ENCODE peak calls at places on chromosomes 13 and 19, in eight cellular contexts. One of them, this sample, is unnamed.
A peak's percentile ranks its signal among the peaks of the same experiment; 100 is the strongest.

GRCh38 chr13:21671793-21672680 is 1.2 kb downstream of the FGF9 start:
- DNase-seq in gastrocnemius medialis: no peak
- DNase-seq in BE2C: no peak
- DNase-seq in right lobe of liver: no peak
- DNase-seq in ovary: no peak
- DNase-seq in CD4-positive, alpha-beta memory T cell: peak; percentile 4
- DNase-seq in transverse colon: no peak
- DNase-seq in naive thymus-derived CD4-positive, alpha-beta T cell: no peak
- DNase-seq in this sample: no peak

GRCh38 chr13:30752201-30752797 is 17.0 kb downstream of the ALOX5AP start:
- DNase-seq in gastrocnemius medialis: peak; percentile 74
- DNase-seq in BE2C: no peak
- DNase-seq in right lobe of liver: no peak
- DNase-seq in ovary: no peak
- DNase-seq in CD4-positive, alpha-beta memory T cell: no peak
- DNase-seq in transverse colon: no peak
- DNase-seq in naive thymus-derived CD4-positive, alpha-beta T cell: no peak
- DNase-seq in this sample: peak; percentile 55

GRCh38 chr19:6073858-6074708 is 36.2 kb downstream of the RFX2 start:
- DNase-seq in gastrocnemius medialis: no peak
- DNase-seq in BE2C: no peak
- DNase-seq in right lobe of liver: no peak
- DNase-seq in ovary: no peak
- DNase-seq in CD4-positive, alpha-beta memory T cell: no peak
- DNase-seq in transverse colon: no peak
- DNase-seq in naive thymus-derived CD4-positive, alpha-beta T cell: no peak
- DNase-seq in this sample: no peak

GRCh38 chr19:39411832-39412099 is 703 bp upstream of the PLEKHG2 start:
- DNase-seq in gastrocnemius medialis: peak; percentile 95
- DNase-seq in BE2C: peak; percentile 91
- DNase-seq in right lobe of liver: peak; percentile 88
- DNase-seq in ovary: peak; percentile 82
- DNase-seq in CD4-positive, alpha-beta memory T cell: peak; percentile 93
- DNase-seq in transverse colon: peak; percentile 96
- DNase-seq in naive thymus-derived CD4-positive, alpha-beta T cell: peak; percentile 85
- DNase-seq in this sample: peak; percentile 97

GRCh38 chr13:31945202-31945978 is 86.2 kb upstream of the FRY start:
- DNase-seq in gastrocnemius medialis: peak; percentile 77
- DNase-seq in BE2C: peak; percentile 77
- DNase-seq in right lobe of liver: peak; percentile 57
- DNase-seq in ovary: no peak
- DNase-seq in CD4-positive, alpha-beta memory T cell: no peak
- DNase-seq in transverse colon: peak; percentile 27
- DNase-seq in naive thymus-derived CD4-positive, alpha-beta T cell: no peak
- DNase-seq in this sample: peak; percentile 79

GRCh38 chr19:13790354-13790753 is 4.9 kb upstream of the ZSWIM4 start:
- DNase-seq in gastrocnemius medialis: no peak
- DNase-seq in BE2C: no peak
- DNase-seq in right lobe of liver: no peak
- DNase-seq in ovary: no peak
- DNase-seq in CD4-positive, alpha-beta memory T cell: peak; percentile 43
- DNase-seq in transverse colon: no peak
- DNase-seq in naive thymus-derived CD4-positive, alpha-beta T cell: no peak
- DNase-seq in this sample: no peak

GRCh38 chr13:110388141-110388943 is 81.3 kb downstream of the COL4A2 start:
- DNase-seq in gastrocnemius medialis: peak; percentile 37
- DNase-seq in BE2C: peak; percentile 29
- DNase-seq in right lobe of liver: no peak
- DNase-seq in ovary: no peak
- DNase-seq in CD4-positive, alpha-beta memory T cell: no peak
- DNase-seq in transverse colon: peak; percentile 52
- DNase-seq in naive thymus-derived CD4-positive, alpha-beta T cell: no peak
- DNase-seq in this sample: peak; percentile 92

GRCh38 chr13:26716984-26717383 is 43.6 kb downstream of the GPR12 start:
- DNase-seq in gastrocnemius medialis: no peak
- DNase-seq in BE2C: no peak
- DNase-seq in right lobe of liver: no peak
- DNase-seq in ovary: no peak
- DNase-seq in CD4-positive, alpha-beta memory T cell: no peak
- DNase-seq in transverse colon: no peak
- DNase-seq in naive thymus-derived CD4-positive, alpha-beta T cell: no peak
- DNase-seq in this sample: no peak

GRCh38 chr13:60226507-60226906 is 62.8 kb upstream of the DIAPH3 start:
- DNase-seq in gastrocnemius medialis: no peak
- DNase-seq in BE2C: peak; percentile 70
- DNase-seq in right lobe of liver: no peak
- DNase-seq in ovary: no peak
- DNase-seq in CD4-positive, alpha-beta memory T cell: no peak
- DNase-seq in transverse colon: peak; percentile 13
- DNase-seq in naive thymus-derived CD4-positive, alpha-beta T cell: no peak
- DNase-seq in this sample: no peak

GRCh38 chr13:21846605-21847004 is 175.7 kb downstream of the FGF9 start:
- DNase-seq in gastrocnemius medialis: no peak
- DNase-seq in BE2C: no peak
- DNase-seq in right lobe of liver: no peak
- DNase-seq in ovary: no peak
- DNase-seq in CD4-positive, alpha-beta memory T cell: no peak
- DNase-seq in transverse colon: no peak
- DNase-seq in naive thymus-derived CD4-positive, alpha-beta T cell: no peak
- DNase-seq in this sample: no peak

GRCh38 chr19:30792561-30793505 is 420.6 kb downstream of the ZNF536 start:
- DNase-seq in gastrocnemius medialis: no peak
- DNase-seq in BE2C: no peak
- DNase-seq in right lobe of liver: no peak
- DNase-seq in ovary: no peak
- DNase-seq in CD4-positive, alpha-beta memory T cell: no peak
- DNase-seq in transverse colon: no peak
- DNase-seq in naive thymus-derived CD4-positive, alpha-beta T cell: no peak
- DNase-seq in this sample: no peak

GRCh38 chr13:19890030-19890429 is 26.6 kb upstream of the ZMYM5 start:
- DNase-seq in gastrocnemius medialis: no peak
- DNase-seq in BE2C: no peak
- DNase-seq in right lobe of liver: no peak
- DNase-seq in ovary: no peak
- DNase-seq in CD4-positive, alpha-beta memory T cell: no peak
- DNase-seq in transverse colon: no peak
- DNase-seq in naive thymus-derived CD4-positive, alpha-beta T cell: no peak
- DNase-seq in this sample: no peak

GRCh38 chr19:35041548-35042055 is at the start of gene HPN:
- DNase-seq in gastrocnemius medialis: peak; percentile 56
- DNase-seq in BE2C: no peak
- DNase-seq in right lobe of liver: peak; percentile 95
- DNase-seq in ovary: no peak
- DNase-seq in CD4-positive, alpha-beta memory T cell: no peak
- DNase-seq in transverse colon: no peak
- DNase-seq in naive thymus-derived CD4-positive, alpha-beta T cell: no peak
- DNase-seq in this sample: no peak

GRCh38 chr13:95716231-95716630 is 39.3 kb downstream of the DNAJC3 start:
- DNase-seq in gastrocnemius medialis: no peak
- DNase-seq in BE2C: no peak
- DNase-seq in right lobe of liver: no peak
- DNase-seq in ovary: no peak
- DNase-seq in CD4-positive, alpha-beta memory T cell: no peak
- DNase-seq in transverse colon: no peak
- DNase-seq in naive thymus-derived CD4-positive, alpha-beta T cell: no peak
- DNase-seq in this sample: no peak

GRCh38 chr19:13557756-13558398 is 51.6 kb upstream of the CACNA1A start:
- DNase-seq in gastrocnemius medialis: no peak
- DNase-seq in BE2C: no peak
- DNase-seq in right lobe of liver: no peak
- DNase-seq in ovary: no peak
- DNase-seq in CD4-positive, alpha-beta memory T cell: peak; percentile 8
- DNase-seq in transverse colon: peak; percentile 13
- DNase-seq in naive thymus-derived CD4-positive, alpha-beta T cell: no peak
- DNase-seq in this sample: no peak

GRCh38 chr13:57631607-57632275 is at the start of gene PCDH17:
- DNase-seq in gastrocnemius medialis: no peak
- DNase-seq in BE2C: peak; percentile 75
- DNase-seq in right lobe of liver: no peak
- DNase-seq in ovary: no peak
- DNase-seq in CD4-positive, alpha-beta memory T cell: no peak
- DNase-seq in transverse colon: peak; percentile 7
- DNase-seq in naive thymus-derived CD4-positive, alpha-beta T cell: no peak
- DNase-seq in this sample: peak; percentile 70

GRCh38 chr13:92573467-92574057 is 653.0 kb upstream of the GPC6 start:
- DNase-seq in gastrocnemius medialis: no peak
- DNase-seq in BE2C: peak; percentile 50
- DNase-seq in right lobe of liver: no peak
- DNase-seq in ovary: no peak
- DNase-seq in CD4-positive, alpha-beta memory T cell: no peak
- DNase-seq in transverse colon: no peak
- DNase-seq in naive thymus-derived CD4-positive, alpha-beta T cell: no peak
- DNase-seq in this sample: no peak

GRCh38 chr13:35722438-35723060 is 246.1 kb upstream of the MAB21L1 start:
- DNase-seq in gastrocnemius medialis: no peak
- DNase-seq in BE2C: no peak
- DNase-seq in right lobe of liver: no peak
- DNase-seq in ovary: no peak
- DNase-seq in CD4-positive, alpha-beta memory T cell: no peak
- DNase-seq in transverse colon: no peak
- DNase-seq in naive thymus-derived CD4-positive, alpha-beta T cell: no peak
- DNase-seq in this sample: no peak

GRCh38 chr19:46727757-46728156 is 10.8 kb upstream of the PRKD2 start:
- DNase-seq in gastrocnemius medialis: no peak
- DNase-seq in BE2C: no peak
- DNase-seq in right lobe of liver: no peak
- DNase-seq in ovary: no peak
- DNase-seq in CD4-positive, alpha-beta memory T cell: no peak
- DNase-seq in transverse colon: no peak
- DNase-seq in naive thymus-derived CD4-positive, alpha-beta T cell: no peak
- DNase-seq in this sample: no peak

GRCh38 chr13:113086031-113086750 is 19.4 kb upstream of the F7 start:
- DNase-seq in gastrocnemius medialis: no peak
- DNase-seq in BE2C: no peak
- DNase-seq in right lobe of liver: no peak
- DNase-seq in ovary: no peak
- DNase-seq in CD4-positive, alpha-beta memory T cell: no peak
- DNase-seq in transverse colon: no peak
- DNase-seq in naive thymus-derived CD4-positive, alpha-beta T cell: no peak
- DNase-seq in this sample: peak; percentile 68

GRCh38 chr13:42107006-42107405 is 58.6 kb downstream of the DGKH start:
- DNase-seq in gastrocnemius medialis: no peak
- DNase-seq in BE2C: no peak
- DNase-seq in right lobe of liver: no peak
- DNase-seq in ovary: no peak
- DNase-seq in CD4-positive, alpha-beta memory T cell: no peak
- DNase-seq in transverse colon: no peak
- DNase-seq in naive thymus-derived CD4-positive, alpha-beta T cell: no peak
- DNase-seq in this sample: no peak

DNA sequence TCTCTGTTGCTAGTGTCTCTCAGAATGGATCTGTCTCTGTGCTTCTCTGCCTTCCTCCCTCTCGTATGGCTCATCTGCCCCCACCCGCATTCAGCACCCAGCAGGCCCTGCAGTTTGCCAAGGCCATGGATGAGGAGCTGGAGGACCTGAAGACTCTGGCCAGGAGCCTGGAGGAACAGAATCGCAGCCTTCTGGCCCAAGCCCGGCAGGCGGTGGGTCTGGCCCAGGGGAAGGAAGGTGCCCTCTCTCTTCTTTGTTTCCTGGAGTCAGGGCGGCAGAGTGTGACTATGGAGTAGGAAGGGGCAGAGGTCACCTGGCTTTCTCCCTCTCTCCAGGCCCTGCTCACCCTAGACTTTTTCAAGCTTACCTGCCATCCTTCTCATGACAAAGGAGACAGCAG is 10.9 kb downstream of the KASH5 start:
- DNase-seq in gastrocnemius medialis: no peak
- DNase-seq in BE2C: no peak
- DNase-seq in right lobe of liver: no peak
- DNase-seq in ovary: no peak
- DNase-seq in CD4-positive, alpha-beta memory T cell: no peak
- DNase-seq in transverse colon: no peak
- DNase-seq in naive thymus-derived CD4-positive, alpha-beta T cell: no peak
- DNase-seq in this sample: no peak
- H3K4me1 ChIP-seq in gastrocnemius medialis: no peaks in the 10 kb centered on the region
- H3K4me1 ChIP-seq in BE2C: no peaks in the 10 kb centered on the region
- H3K4me1 ChIP-seq in right lobe of liver: no peaks in the 10 kb centered on the region
- H3K4me1 ChIP-seq in ovary: no peaks in the 10 kb centered on the region
- H3K4me1 ChIP-seq in CD4-positive, alpha-beta memory T cell: peaks cover 16% of the 10 kb centered on the region
- H3K4me1 ChIP-seq in transverse colon: no peaks in the 10 kb centered on the region
- H3K4me1 ChIP-seq in naive thymus-derived CD4-positive, alpha-beta T cell: peaks cover 20% of the 10 kb centered on the region
- H3K4me1 ChIP-seq in this sample: no peaks in the 10 kb centered on the region

GRCh38 chr19:36807029-36807428 is 31.2 kb downstream of the ZNF790 start:
- DNase-seq in gastrocnemius medialis: no peak
- DNase-seq in BE2C: no peak
- DNase-seq in right lobe of liver: no peak
- DNase-seq in ovary: no peak
- DNase-seq in CD4-positive, alpha-beta memory T cell: no peak
- DNase-seq in transverse colon: no peak
- DNase-seq in naive thymus-derived CD4-positive, alpha-beta T cell: no peak
- DNase-seq in this sample: no peak
- H3K36me3 ChIP-seq in gastrocnemius medialis: no peaks in the 10 kb centered on the region
- H3K36me3 ChIP-seq in BE2C: no peaks in the 10 kb centered on the region
- H3K36me3 ChIP-seq in right lobe of liver: no peaks in the 10 kb centered on the region
- H3K36me3 ChIP-seq in ovary: no peaks in the 10 kb centered on the region
- H3K36me3 ChIP-seq in CD4-positive, alpha-beta memory T cell: peaks cover 5% of the 10 kb centered on the region
- H3K36me3 ChIP-seq in transverse colon: no peaks in the 10 kb centered on the region
- H3K36me3 ChIP-seq in naive thymus-derived CD4-positive, alpha-beta T cell: no peaks in the 10 kb centered on the region
- H3K36me3 ChIP-seq in this sample: no peaks in the 10 kb centered on the region

DNA sequence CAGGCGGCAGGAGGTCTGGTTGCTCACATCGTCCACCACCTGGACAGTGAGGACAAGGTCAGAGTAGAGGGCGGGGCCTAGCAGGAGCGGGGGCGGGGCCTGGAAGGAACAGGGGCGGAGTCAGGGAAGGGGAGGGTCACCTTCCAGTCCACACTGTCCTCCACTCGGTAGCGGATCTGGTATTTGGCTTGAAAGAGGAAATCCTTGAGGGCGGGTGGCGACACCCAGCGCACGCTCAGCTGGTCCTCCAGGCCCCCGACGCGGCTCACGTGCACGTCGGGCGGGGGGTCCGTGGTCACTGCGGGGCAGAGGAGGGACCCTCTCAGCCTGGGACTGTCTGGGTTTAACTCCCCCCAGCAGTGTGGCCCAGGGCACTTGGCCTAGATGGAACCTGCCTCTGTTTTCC is 8.2 kb downstream of the REX1BD start:
- DNase-seq in gastrocnemius medialis: peak; percentile 40
- DNase-seq in BE2C: peak; percentile 74
- DNase-seq in right lobe of liver: no peak
- DNase-seq in ovary: peak; percentile 45
- DNase-seq in CD4-positive, alpha-beta memory T cell: no peak
- DNase-seq in transverse colon: peak; percentile 63
- DNase-seq in naive thymus-derived CD4-positive, alpha-beta T cell: no peak
- DNase-seq in this sample: peak; percentile 63
- H3K4me1 ChIP-seq in gastrocnemius medialis: peaks cover 13% of the 10 kb centered on the region
- H3K4me1 ChIP-seq in BE2C: peaks cover 22% of the 10 kb centered on the region
- H3K4me1 ChIP-seq in right lobe of liver: no peaks in the 10 kb centered on the region
- H3K4me1 ChIP-seq in ovary: peaks cover 2% of the 10 kb centered on the region
- H3K4me1 ChIP-seq in CD4-positive, alpha-beta memory T cell: peaks cover 15% of the 10 kb centered on the region
- H3K4me1 ChIP-seq in transverse colon: peaks cover 17% of the 10 kb centered on the region
- H3K4me1 ChIP-seq in naive thymus-derived CD4-positive, alpha-beta T cell: peaks cover 14% of the 10 kb centered on the region
- H3K4me1 ChIP-seq in this sample: no peaks in the 10 kb centered on the region

DNA sequence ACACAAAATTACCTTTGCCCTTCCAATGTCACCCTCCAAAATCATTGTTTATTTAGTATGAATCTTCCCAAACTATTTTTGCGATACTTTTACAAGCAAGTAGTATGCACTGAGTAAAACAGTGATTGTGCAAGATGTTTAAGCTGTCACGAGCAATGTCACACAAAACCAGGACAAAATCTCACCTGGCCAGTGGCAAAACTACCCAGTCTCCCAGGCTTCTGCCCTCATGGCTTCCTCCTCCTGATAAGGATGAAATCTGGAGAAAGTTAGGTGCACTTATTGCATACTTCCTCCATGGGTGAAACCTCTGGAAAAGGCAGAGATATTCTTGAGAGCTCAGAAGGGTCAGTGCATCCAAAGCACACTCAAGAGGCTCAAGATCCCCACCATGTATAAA is 500.8 kb downstream of the IRS2 start:
- DNase-seq in gastrocnemius medialis: no peak
- DNase-seq in BE2C: no peak
- DNase-seq in right lobe of liver: no peak
- DNase-seq in ovary: no peak
- DNase-seq in CD4-positive, alpha-beta memory T cell: no peak
- DNase-seq in transverse colon: no peak
- DNase-seq in naive thymus-derived CD4-positive, alpha-beta T cell: no peak
- DNase-seq in this sample: no peak
- H3K36me3 ChIP-seq in gastrocnemius medialis: no peaks in the 10 kb centered on the region
- H3K36me3 ChIP-seq in BE2C: no peaks in the 10 kb centered on the region
- H3K36me3 ChIP-seq in right lobe of liver: no peaks in the 10 kb centered on the region
- H3K36me3 ChIP-seq in ovary: no peaks in the 10 kb centered on the region
- H3K36me3 ChIP-seq in CD4-positive, alpha-beta memory T cell: no peaks in the 10 kb centered on the region
- H3K36me3 ChIP-seq in transverse colon: no peaks in the 10 kb centered on the region
- H3K36me3 ChIP-seq in naive thymus-derived CD4-positive, alpha-beta T cell: no peaks in the 10 kb centered on the region
- H3K36me3 ChIP-seq in this sample: no peaks in the 10 kb centered on the region

This sample was measured in aorta.